ENCODE peak calls at places on chromosome 16, in eight cellular contexts. One of them, this sample, is unnamed.

GRCh38 chr16:69476920-69477418 is 52.5 kb downstream of the CYB5B start:
- DNase-seq in IMR-90: peak; percentile 97
- DNase-seq in A549: peak; percentile 64
- DNase-seq in lower leg skin: no peak
- DNase-seq in gastrocnemius medialis: no peak
- DNase-seq in uterus: no peak
- DNase-seq in sigmoid colon: no peak
- DNase-seq in adrenal gland: peak; percentile 52
- DNase-seq in this sample: peak; percentile 47

GRCh38 chr16:2212362-2213324 is 2.0 kb upstream of the BRICD5 start:
- DNase-seq in IMR-90: no peak
- DNase-seq in A549: no peak
- DNase-seq in lower leg skin: no peak
- DNase-seq in gastrocnemius medialis: peak; percentile 76
- DNase-seq in uterus: no peak
- DNase-seq in sigmoid colon: no peak
- DNase-seq in adrenal gland: peak; percentile 45
- DNase-seq in this sample: no peak

GRCh38 chr16:25311950-25312349 is 54.3 kb upstream of the ZKSCAN2 start:
- DNase-seq in IMR-90: no peak
- DNase-seq in A549: no peak
- DNase-seq in lower leg skin: no peak
- DNase-seq in gastrocnemius medialis: no peak
- DNase-seq in uterus: no peak
- DNase-seq in sigmoid colon: no peak
- DNase-seq in adrenal gland: no peak
- DNase-seq in this sample: no peak

GRCh38 chr16:29804455-29805231 is 1.7 kb upstream of the MAZ start:
- DNase-seq in IMR-90: no peak
- DNase-seq in A549: no peak
- DNase-seq in lower leg skin: no peak
- DNase-seq in gastrocnemius medialis: no peak
- DNase-seq in uterus: no peak
- DNase-seq in sigmoid colon: peak; percentile 87
- DNase-seq in adrenal gland: peak; percentile 66
- DNase-seq in this sample: peak; percentile 76

GRCh38 chr16:74627506-74628220 is 20.7 kb upstream of the GLG1 start:
- DNase-seq in IMR-90: peak; percentile 28
- DNase-seq in A549: no peak
- DNase-seq in lower leg skin: no peak
- DNase-seq in gastrocnemius medialis: no peak
- DNase-seq in uterus: peak; percentile 35
- DNase-seq in sigmoid colon: no peak
- DNase-seq in adrenal gland: no peak
- DNase-seq in this sample: no peak

GRCh38 chr16:3097266-3097665 is 1.8 kb downstream of the ZSCAN10 start:
- DNase-seq in IMR-90: no peak
- DNase-seq in A549: no peak
- DNase-seq in lower leg skin: no peak
- DNase-seq in gastrocnemius medialis: no peak
- DNase-seq in uterus: no peak
- DNase-seq in sigmoid colon: no peak
- DNase-seq in adrenal gland: no peak
- DNase-seq in this sample: no peak

GRCh38 chr16:79712273-79712672 is 111.7 kb upstream of the MAF start:
- DNase-seq in IMR-90: no peak
- DNase-seq in A549: no peak
- DNase-seq in lower leg skin: no peak
- DNase-seq in gastrocnemius medialis: no peak
- DNase-seq in uterus: no peak
- DNase-seq in sigmoid colon: no peak
- DNase-seq in adrenal gland: no peak
- DNase-seq in this sample: no peak

GRCh38 chr16:71287903-71288302 is 1.3 kb downstream of the CMTR2 start:
- DNase-seq in IMR-90: no peak
- DNase-seq in A549: no peak
- DNase-seq in lower leg skin: no peak
- DNase-seq in gastrocnemius medialis: no peak
- DNase-seq in uterus: no peak
- DNase-seq in sigmoid colon: no peak
- DNase-seq in adrenal gland: no peak
- DNase-seq in this sample: no peak

GRCh38 chr16:29154100-29154499 is 169.2 kb downstream of the LAT start:
- DNase-seq in IMR-90: no peak
- DNase-seq in A549: no peak
- DNase-seq in lower leg skin: no peak
- DNase-seq in gastrocnemius medialis: no peak
- DNase-seq in uterus: no peak
- DNase-seq in sigmoid colon: no peak
- DNase-seq in adrenal gland: no peak
- DNase-seq in this sample: no peak

GRCh38 chr16:68599586-68599985 is 45.5 kb upstream of the CDH3 start:
- DNase-seq in IMR-90: no peak
- DNase-seq in A549: no peak
- DNase-seq in lower leg skin: no peak
- DNase-seq in gastrocnemius medialis: no peak
- DNase-seq in uterus: no peak
- DNase-seq in sigmoid colon: no peak
- DNase-seq in adrenal gland: no peak
- DNase-seq in this sample: no peak

GRCh38 chr16:24141466-24141865 is 114.7 kb upstream of the CACNG3 start:
- DNase-seq in IMR-90: no peak
- DNase-seq in A549: no peak
- DNase-seq in lower leg skin: no peak
- DNase-seq in gastrocnemius medialis: no peak
- DNase-seq in uterus: no peak
- DNase-seq in sigmoid colon: no peak
- DNase-seq in adrenal gland: no peak
- DNase-seq in this sample: no peak

GRCh38 chr16:24138024-24138423 is 118.1 kb upstream of the CACNG3 start:
- DNase-seq in IMR-90: no peak
- DNase-seq in A549: no peak
- DNase-seq in lower leg skin: no peak
- DNase-seq in gastrocnemius medialis: no peak
- DNase-seq in uterus: no peak
- DNase-seq in sigmoid colon: no peak
- DNase-seq in adrenal gland: no peak
- DNase-seq in this sample: no peak

GRCh38 chr16:24145927-24146326 is 110.2 kb upstream of the CACNG3 start:
- DNase-seq in IMR-90: no peak
- DNase-seq in A549: no peak
- DNase-seq in lower leg skin: no peak
- DNase-seq in gastrocnemius medialis: no peak
- DNase-seq in uterus: no peak
- DNase-seq in sigmoid colon: no peak
- DNase-seq in adrenal gland: no peak
- DNase-seq in this sample: no peak

GRCh38 chr16:24139282-24139681 is 116.9 kb upstream of the CACNG3 start:
- DNase-seq in IMR-90: no peak
- DNase-seq in A549: no peak
- DNase-seq in lower leg skin: no peak
- DNase-seq in gastrocnemius medialis: no peak
- DNase-seq in uterus: no peak
- DNase-seq in sigmoid colon: no peak
- DNase-seq in adrenal gland: no peak
- DNase-seq in this sample: no peak

GRCh38 chr16:24141917-24142316 is 114.2 kb upstream of the CACNG3 start:
- DNase-seq in IMR-90: no peak
- DNase-seq in A549: no peak
- DNase-seq in lower leg skin: no peak
- DNase-seq in gastrocnemius medialis: no peak
- DNase-seq in uterus: no peak
- DNase-seq in sigmoid colon: no peak
- DNase-seq in adrenal gland: no peak
- DNase-seq in this sample: no peak
- TF ChIP-seq POLR2A in IMR-90: no peak
- TF ChIP-seq POLR2A in A549: no peak
- TF ChIP-seq POLR2A in lower leg skin: no peak
- TF ChIP-seq POLR2A in gastrocnemius medialis: no peak
- TF ChIP-seq POLR2A in uterus: no peak
- TF ChIP-seq POLR2A in sigmoid colon: no peak
- TF ChIP-seq POLR2A in adrenal gland: no peak
- TF ChIP-seq POLR2A in this sample: no peak

GRCh38 chr16:544517-544916 is 15.7 kb upstream of the PRR35 start:
- DNase-seq in IMR-90: no peak
- DNase-seq in A549: no peak
- DNase-seq in lower leg skin: no peak
- DNase-seq in gastrocnemius medialis: no peak
- DNase-seq in uterus: no peak
- DNase-seq in sigmoid colon: no peak
- DNase-seq in adrenal gland: no peak
- DNase-seq in this sample: no peak
- TF ChIP-seq POLR2A in IMR-90: no peak
- TF ChIP-seq POLR2A in A549: no peak
- TF ChIP-seq POLR2A in lower leg skin: no peak
- TF ChIP-seq POLR2A in gastrocnemius medialis: no peak
- TF ChIP-seq POLR2A in uterus: no peak
- TF ChIP-seq POLR2A in sigmoid colon: no peak
- TF ChIP-seq POLR2A in adrenal gland: no peak
- TF ChIP-seq POLR2A in this sample: no peak

DNA sequence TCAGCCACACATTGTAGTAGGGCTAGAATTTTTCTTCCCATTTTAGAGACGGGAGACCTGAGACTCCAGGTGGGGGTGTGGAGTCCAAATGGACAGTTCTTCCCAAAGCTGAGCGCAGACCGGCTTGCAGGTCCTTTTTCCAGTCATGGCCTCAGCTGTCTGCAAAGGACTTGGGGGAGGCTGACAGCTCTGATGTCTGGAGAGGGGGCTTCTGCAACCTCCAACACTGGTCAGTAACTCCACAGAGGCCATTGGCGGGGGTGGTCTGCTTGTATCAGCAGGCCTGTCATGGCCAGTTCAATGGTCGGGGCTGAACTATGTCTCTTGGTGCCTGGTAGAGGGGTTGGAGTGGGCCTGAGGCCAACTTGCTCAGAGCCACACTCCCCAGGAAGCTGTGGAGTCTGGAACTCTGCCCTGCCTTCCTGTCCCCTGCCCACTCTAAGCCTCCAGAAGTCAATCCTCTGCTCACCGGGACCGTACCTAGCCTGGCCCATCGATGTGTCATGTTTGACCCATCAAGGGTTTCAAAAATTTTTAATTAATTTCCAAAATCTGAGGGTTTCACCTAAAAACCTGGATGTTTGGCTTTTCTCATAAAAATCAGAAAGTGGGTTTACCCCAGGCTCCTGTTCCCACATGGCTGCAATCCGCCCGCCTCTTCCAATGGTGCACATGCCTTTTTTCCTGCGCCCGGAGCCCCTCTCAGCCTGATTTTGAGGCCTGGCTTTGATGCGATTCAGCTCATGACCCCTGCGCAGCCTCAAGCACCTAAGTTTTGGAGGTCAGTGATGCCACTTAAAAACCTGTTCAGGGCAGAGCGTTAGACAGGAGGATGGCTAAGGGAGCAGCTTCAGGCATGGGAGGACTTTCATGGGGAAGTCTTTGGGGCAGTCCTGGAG is 39.9 kb downstream of the SNX20 start:
- DNase-seq in IMR-90: no peak
- DNase-seq in A549: no peak
- DNase-seq in lower leg skin: no peak
- DNase-seq in gastrocnemius medialis: no peak
- DNase-seq in uterus: no peak
- DNase-seq in sigmoid colon: no peak
- DNase-seq in adrenal gland: no peak
- DNase-seq in this sample: no peak
- TF ChIP-seq POLR2A in IMR-90: no peak
- TF ChIP-seq POLR2A in A549: no peak
- TF ChIP-seq POLR2A in lower leg skin: no peak
- TF ChIP-seq POLR2A in gastrocnemius medialis: no peak
- TF ChIP-seq POLR2A in uterus: no peak
- TF ChIP-seq POLR2A in sigmoid colon: no peak
- TF ChIP-seq POLR2A in adrenal gland: no peak
- TF ChIP-seq POLR2A in this sample: no peak

DNA sequence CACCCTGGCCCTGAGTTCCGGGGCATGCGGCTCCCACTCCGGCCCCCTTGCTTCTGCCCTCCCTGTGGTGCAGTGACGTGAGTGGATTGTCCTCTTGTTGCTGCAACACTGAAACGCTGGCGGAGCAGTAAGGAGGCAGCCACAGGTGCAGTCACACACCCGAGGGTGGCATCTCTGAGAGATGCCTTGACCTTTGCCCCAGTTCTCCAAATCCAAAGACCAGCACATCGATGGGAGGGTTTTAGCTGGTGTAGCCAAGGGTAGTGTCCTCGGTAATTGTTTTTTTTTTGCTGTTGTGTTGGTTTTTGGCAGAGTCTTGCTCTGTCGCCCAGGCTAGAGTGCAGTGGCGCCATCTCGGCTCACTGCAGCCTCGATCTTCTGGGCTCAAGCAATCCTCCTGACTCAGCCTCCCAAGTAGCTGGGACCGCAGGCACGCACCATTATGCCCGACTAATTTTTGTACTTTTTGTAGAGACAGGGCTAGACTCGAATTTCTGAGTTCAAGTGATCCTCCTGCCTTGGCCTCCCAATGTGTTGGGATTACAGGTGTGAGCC is 2.5 kb upstream of the RPL13 start:
- DNase-seq in IMR-90: no peak
- DNase-seq in A549: no peak
- DNase-seq in lower leg skin: no peak
- DNase-seq in gastrocnemius medialis: no peak
- DNase-seq in uterus: no peak
- DNase-seq in sigmoid colon: no peak
- DNase-seq in adrenal gland: no peak
- DNase-seq in this sample: no peak
- TF ChIP-seq POLR2A in IMR-90: no peak
- TF ChIP-seq POLR2A in A549: no peak
- TF ChIP-seq POLR2A in lower leg skin: no peak
- TF ChIP-seq POLR2A in gastrocnemius medialis: no peak
- TF ChIP-seq POLR2A in uterus: no peak
- TF ChIP-seq POLR2A in sigmoid colon: no peak
- TF ChIP-seq POLR2A in adrenal gland: no peak
- TF ChIP-seq POLR2A in this sample: no peak

GRCh38 chr16:87831421-87832136 is 37.7 kb downstream of the SLC7A5 start:
- DNase-seq in IMR-90: no peak
- DNase-seq in A549: no peak
- DNase-seq in lower leg skin: no peak
- DNase-seq in gastrocnemius medialis: no peak
- DNase-seq in uterus: no peak
- DNase-seq in sigmoid colon: no peak
- DNase-seq in adrenal gland: no peak
- DNase-seq in this sample: no peak
- TF ChIP-seq POLR2A in IMR-90: no peak
- TF ChIP-seq POLR2A in A549: no peak
- TF ChIP-seq POLR2A in lower leg skin: no peak
- TF ChIP-seq POLR2A in gastrocnemius medialis: no peak
- TF ChIP-seq POLR2A in uterus: no peak
- TF ChIP-seq POLR2A in sigmoid colon: no peak
- TF ChIP-seq POLR2A in adrenal gland: no peak
- TF ChIP-seq POLR2A in this sample: no peak